ENCODE peak calls at places on chromosomes 11 and 22, in seven cellular contexts. Y is CD8-positive, alpha-beta T cell; U is pancreas; N is right cardiac atrium; I is fibroblast of lung; Q is colonic mucosa; G is spleen. J is an unnamed sample. For H3K9me3, the result is how much of the 10 kb centered on the place peaks cover.

GRCh38 chr11:30258679-30259078 is 27.9 kb downstream of the FSHB start:
- DNase-seq in Y (no peak), U (no peak), N (no peak), I (peak), Q (no peak), G (no peak), J (no peak)

GRCh38 chr11:124518900-124519541 is 24.4 kb downstream of the OR8B12 start:
- DNase-seq in Y (no peak), U (no peak), N (no peak), I (peak), Q (no peak), G (no peak), J (no peak)

GRCh38 chr11:95556342-95557151 is 233.0 kb downstream of the FAM76B start:
- DNase-seq in Y (no peak), U (no peak), N (no peak), I (peak), Q (no peak), G (no peak), J (no peak)

GRCh38 chr11:67276821-67277230 is 10.6 kb downstream of the GRK2 start:
- DNase-seq in Y (peak), U (peak), N (peak), I (no peak), Q (peak), G (peak), J (peak)

GRCh38 chr11:72617080-72617744 is 57.0 kb downstream of the PDE2A start:
- DNase-seq in Y (no peak), U (no peak), N (peak), I (peak), Q (no peak), G (no peak), J (no peak)

GRCh38 chr11:9459573-9460321 is 1.1 kb upstream of the ZNF143 start:
- DNase-seq in Y (peak), U (no peak), N (no peak), I (peak), Q (peak), G (peak), J (no peak)

GRCh38 chr22:50456466-50457234 is 18.2 kb downstream of the SBF1 start:
- DNase-seq in Y (no peak), U (no peak), N (no peak), I (no peak), Q (no peak), G (no peak), J (no peak)

GRCh38 chr11:100593321-100593720 is 93.8 kb upstream of the ARHGAP42 start:
- DNase-seq in Y (no peak), U (no peak), N (no peak), I (peak), Q (no peak), G (no peak), J (no peak)

GRCh38 chr11:78094250-78094649 is 14.6 kb upstream of the NDUFC2 start:
- DNase-seq in Y (no peak), U (no peak), N (no peak), I (no peak), Q (no peak), G (no peak), J (no peak)

GRCh38 chr22:33952776-33953175 is 32.5 kb upstream of the LARGE1 start:
- DNase-seq in Y (no peak), U (no peak), N (no peak), I (no peak), Q (no peak), G (no peak), J (no peak)

GRCh38 chr11:117572671-117573070 is 224.3 kb downstream of the DSCAML1 start:
- DNase-seq in Y (no peak), U (no peak), N (no peak), I (no peak), Q (no peak), G (no peak), J (no peak)

GRCh38 chr22:21865041-21865440 is 2.4 kb downstream of the MAPK1 start:
- DNase-seq in Y (no peak), U (no peak), N (peak), I (peak), Q (peak), G (no peak), J (no peak)

GRCh38 chr22:25153961-25154685 is 45.5 kb upstream of the CRYBB3 start:
- DNase-seq in Y (no peak), U (no peak), N (peak), I (peak), Q (peak), G (no peak), J (no peak)

GRCh38 chr11:16211407-16211806 is 144.9 kb downstream of the SOX6 start:
- DNase-seq in Y (no peak), U (no peak), N (no peak), I (no peak), Q (no peak), G (no peak), J (no peak)

GRCh38 chr11:61277973-61278565 is 17.0 kb downstream of the VWCE start:
- DNase-seq in Y (no peak), U (no peak), N (no peak), I (no peak), Q (no peak), G (no peak), J (no peak)

GRCh38 chr11:38824573-38824972 is 2226.5 kb upstream of the RAG2 start:
- DNase-seq in Y (no peak), U (no peak), N (no peak), I (peak), Q (no peak), G (no peak), J (no peak)

GRCh38 chr11:30172872-30173271 is 57.9 kb upstream of the FSHB start:
- DNase-seq in Y (no peak), U (no peak), N (peak), I (no peak), Q (no peak), G (no peak), J (no peak)

GRCh38 chr22:23899042-23899745 is 5.0 kb downstream of the MIF start:
- DNase-seq in Y (no peak), U (no peak), N (no peak), I (no peak), Q (no peak), G (no peak), J (no peak)

GRCh38 chr11:103805688-103806009 is 230.8 kb upstream of the DDI1 start:
- DNase-seq in Y (no peak), U (no peak), N (no peak), I (no peak), Q (no peak), G (no peak), J (no peak)

GRCh38 chr11:120564573-120565301 is 53.2 kb downstream of the GRIK4 start:
- DNase-seq in Y (no peak), U (no peak), N (peak), I (peak), Q (no peak), G (peak), J (peak)

GRCh38 chr11:93000511-93001476 is 31.3 kb downstream of the MTNR1B start:
- DNase-seq in Y (no peak), U (no peak), N (no peak), I (peak), Q (no peak), G (no peak), J (no peak)

GRCh38 chr11:61153593-61154090 is 7.6 kb downstream of the VPS37C start:
- DNase-seq in Y (no peak), U (no peak), N (no peak), I (peak), Q (no peak), G (no peak), J (no peak)

GRCh38 chr11:77212314-77213007 is 84.4 kb downstream of the MYO7A start:
- DNase-seq in Y (no peak), U (no peak), N (no peak), I (no peak), Q (no peak), G (peak), J (no peak)

GRCh38 chr22:20506543-20507252 is 712 bp upstream of the MED15 start:
- DNase-seq in Y (no peak), U (no peak), N (no peak), I (no peak), Q (no peak), G (no peak), J (no peak)

GRCh38 chr22:44458044-44459020 is 39.7 kb downstream of the RTL6 start:
- DNase-seq in Y (no peak), U (no peak), N (no peak), I (no peak), Q (peak), G (peak), J (no peak)

GRCh38 chr11:69654660-69655478 is 13.9 kb downstream of the CCND1 start:
- DNase-seq in Y (no peak), U (no peak), N (peak), I (no peak), Q (peak), G (no peak), J (peak)

GRCh38 chr11:69837791-69838190 is 18.6 kb upstream of the FGF3 start:
- DNase-seq in Y (no peak), U (no peak), N (no peak), I (no peak), Q (no peak), G (peak), J (no peak)

GRCh38 chr11:45180888-45181594 is 34.6 kb downstream of the PRDM11 start:
- DNase-seq in Y (peak), U (peak), N (peak), I (peak), Q (peak), G (no peak), J (peak)

GRCh38 chr11:8091671-8092070 is 10.7 kb downstream of the TUB start:
- DNase-seq in Y (no peak), U (no peak), N (no peak), I (no peak), Q (no peak), G (peak), J (no peak)

GRCh38 chr22:18091916-18092526 is 14.2 kb downstream of the PEX26 start:
- DNase-seq in Y (peak), U (peak), N (peak), I (peak), Q (peak), G (no peak), J (peak)

DNA sequence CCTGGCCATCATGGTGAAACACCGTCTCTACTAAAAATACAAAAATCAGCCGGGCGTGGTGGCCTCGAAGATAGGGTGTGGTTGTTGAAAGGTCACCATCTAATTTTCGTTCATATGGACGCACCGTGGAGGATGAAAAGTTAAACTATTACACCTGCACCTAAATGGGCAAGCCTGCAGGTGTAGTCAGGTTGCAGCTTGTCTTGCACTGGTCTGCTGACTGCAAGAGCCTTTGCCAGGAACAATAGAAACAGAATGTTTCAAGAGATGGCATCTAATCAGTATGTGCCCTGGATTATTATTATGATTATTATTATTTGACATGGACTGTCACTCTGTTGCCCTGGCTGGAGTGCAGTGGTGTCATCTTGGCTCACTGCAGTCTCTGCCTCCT is 905 bp downstream of the NADSYN1 start:
- DNase-seq in Y (no peak), U (no peak), N (no peak), I (no peak), Q (no peak), G (no peak), J (no peak)
- H3K27ac ChIP-seq in Y (no peak), U (no peak), N (no peak), I (peak), Q (peak), G (peak), J (no peak)

GRCh38 chr11:115425816-115426215 is 78.4 kb downstream of the CADM1 start:
- DNase-seq in Y (no peak), U (no peak), N (no peak), I (no peak), Q (no peak), G (no peak), J (no peak)

GRCh38 chr11:115423728-115424459 is 80.3 kb downstream of the CADM1 start:
- DNase-seq in Y (no peak), U (no peak), N (no peak), I (no peak), Q (no peak), G (no peak), J (no peak)

GRCh38 chr11:115422013-115422697 is 82.1 kb downstream of the CADM1 start:
- DNase-seq in Y (no peak), U (no peak), N (no peak), I (no peak), Q (no peak), G (no peak), J (no peak)

GRCh38 chr11:115421338-115422012 is 82.7 kb downstream of the CADM1 start:
- DNase-seq in Y (no peak), U (no peak), N (no peak), I (no peak), Q (no peak), G (no peak), J (no peak)

DNA sequence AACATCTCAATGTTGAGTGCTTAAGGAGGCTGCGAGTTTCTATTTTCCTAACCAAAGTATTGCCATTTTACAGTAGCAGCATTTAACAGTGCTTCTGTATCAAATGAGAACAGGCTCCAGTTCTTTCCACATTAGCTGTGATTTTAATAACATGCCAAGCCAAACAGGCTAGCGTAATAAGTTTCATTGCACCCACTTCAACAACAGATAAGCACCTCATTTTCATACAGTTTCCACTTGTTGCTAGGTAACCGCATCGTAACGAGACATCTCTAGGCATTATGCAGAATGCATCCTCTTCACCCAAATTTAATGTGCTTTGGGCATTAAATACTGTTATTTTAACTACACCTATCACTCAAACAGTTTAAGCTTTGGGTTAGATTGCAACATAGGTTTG is 79.0 kb downstream of the CADM1 start:
- DNase-seq in Y (no peak), U (no peak), N (no peak), I (no peak), Q (no peak), G (no peak), J (no peak)
- H3K9me3 ChIP-seq in Y (under half), U (under half), N (under half), I (under half), Q (under half), G (under half), J (under half)

DNA sequence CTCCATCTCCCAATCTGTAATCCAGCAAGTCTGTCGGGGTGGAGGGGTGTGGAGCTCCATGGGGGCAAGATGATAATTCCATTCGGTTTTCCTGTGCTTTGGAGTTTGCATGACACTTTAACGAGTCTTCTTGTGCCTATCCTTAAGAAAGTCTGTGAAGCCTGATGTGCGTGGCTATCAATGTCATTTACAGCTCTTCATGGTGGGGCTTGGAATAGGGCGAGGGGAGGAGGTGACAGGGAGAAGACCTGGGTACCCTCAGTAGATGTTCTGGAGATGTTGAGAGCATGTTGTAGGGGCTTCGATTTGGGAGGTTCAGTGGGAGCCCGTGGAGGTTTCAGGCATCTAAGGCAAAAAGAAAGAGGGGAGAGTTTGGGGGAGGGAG is 579 bp upstream of the PHLDB1 start:
- DNase-seq in Y (no peak), U (no peak), N (no peak), I (no peak), Q (no peak), G (peak), J (no peak)
- H3K27ac ChIP-seq in Y (no peak), U (peak), N (peak), I (peak), Q (peak), G (peak), J (peak)

DNA sequence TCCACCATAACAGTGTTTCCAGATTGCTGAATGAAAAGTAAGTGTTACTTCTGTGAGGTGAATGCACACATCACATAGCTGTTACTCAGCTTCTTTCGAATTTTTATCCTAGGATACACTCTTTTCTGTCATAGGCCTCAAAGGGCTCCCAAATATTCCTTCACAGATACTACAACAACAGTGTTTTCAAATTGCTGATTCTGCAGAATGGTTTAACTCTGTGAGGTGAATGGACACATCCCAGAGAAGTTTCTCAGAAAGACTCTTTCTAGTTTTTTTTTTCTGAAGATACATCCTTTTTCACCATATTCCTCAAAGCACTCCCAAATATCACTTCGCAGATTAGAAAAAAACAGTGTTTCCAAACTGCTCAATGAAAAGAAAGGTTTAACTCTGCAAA is 221.1 kb downstream of the OR4A5 start:
- DNase-seq in Y (no peak), U (no peak), N (no peak), I (no peak), Q (no peak), G (no peak), J (no peak)
- H3K9me3 ChIP-seq in Y (under half), U (under half), N (under half), I (under half), Q (under half), G (under half), J (under half)

DNA sequence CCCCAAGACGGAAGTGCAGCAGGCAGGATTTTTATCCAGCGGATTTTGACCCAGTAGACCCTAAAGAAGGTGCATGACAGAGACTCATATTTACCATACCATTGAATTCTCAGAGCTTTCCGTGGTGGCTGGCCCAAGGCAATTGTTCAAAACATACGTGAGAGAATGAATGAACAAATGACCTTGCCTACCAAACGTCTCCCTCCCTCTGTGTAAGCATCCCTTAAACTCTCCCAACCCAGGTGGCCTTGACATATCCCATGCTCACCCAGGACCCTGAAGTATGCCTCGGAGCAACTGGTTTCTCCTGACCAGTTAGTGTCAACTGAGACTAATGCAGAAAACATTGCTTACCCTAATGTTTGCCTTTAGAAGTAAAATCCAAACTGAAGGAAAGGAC is 154.9 kb downstream of the TEAD1 start:
- DNase-seq in Y (no peak), U (no peak), N (no peak), I (no peak), Q (no peak), G (no peak), J (no peak)
- H3K27ac ChIP-seq in Y (no peak), U (peak), N (peak), I (peak), Q (peak), G (peak), J (peak)

GRCh38 chr11:2651054-2651617 is 48.7 kb downstream of the KCNQ1OT1 start:
- DNase-seq in Y (no peak), U (no peak), N (no peak), I (no peak), Q (no peak), G (no peak), J (no peak)
- H3K9me3 ChIP-seq in Y (under half), U (under half), N (under half), I (under half), Q (under half), G (under half), J (half or more)

DNA sequence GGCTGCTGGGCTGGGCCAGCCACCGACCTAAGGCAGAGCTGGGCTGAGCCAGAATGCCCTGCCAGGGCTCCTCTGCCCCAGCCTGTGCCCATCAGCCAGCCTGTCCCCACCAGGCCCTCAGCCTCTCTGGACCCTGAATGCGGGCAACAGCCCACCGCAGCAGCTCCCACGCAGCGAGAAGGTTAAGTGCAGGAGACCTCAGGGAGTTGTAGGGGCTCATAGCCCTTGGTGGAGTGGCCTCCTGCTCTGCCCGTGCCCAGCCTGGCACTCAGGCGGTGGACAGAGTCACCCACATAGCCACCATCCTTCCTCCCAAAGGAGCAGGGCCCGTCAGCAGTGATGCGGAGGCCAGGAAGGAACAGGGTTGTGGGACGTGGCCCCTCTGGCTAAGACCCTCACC is 19.1 kb downstream of the WNT7B start:
- DNase-seq in Y (no peak), U (no peak), N (no peak), I (no peak), Q (no peak), G (no peak), J (no peak)
- H3K27ac ChIP-seq in Y (no peak), U (no peak), N (no peak), I (no peak), Q (no peak), G (no peak), J (no peak)

GRCh38 chr22:47878460-47878859 is 1116.0 kb downstream of the TBC1D22A start:
- DNase-seq in Y (no peak), U (no peak), N (no peak), I (no peak), Q (no peak), G (no peak), J (no peak)

GRCh38 chr22:47872761-47873535 is 1110.5 kb downstream of the TBC1D22A start:
- DNase-seq in Y (no peak), U (no peak), N (no peak), I (no peak), Q (no peak), G (no peak), J (no peak)
- H3K9me3 ChIP-seq in Y (under half), U (under half), N (under half), I (under half), Q (under half), G (under half), J (under half)

DNA sequence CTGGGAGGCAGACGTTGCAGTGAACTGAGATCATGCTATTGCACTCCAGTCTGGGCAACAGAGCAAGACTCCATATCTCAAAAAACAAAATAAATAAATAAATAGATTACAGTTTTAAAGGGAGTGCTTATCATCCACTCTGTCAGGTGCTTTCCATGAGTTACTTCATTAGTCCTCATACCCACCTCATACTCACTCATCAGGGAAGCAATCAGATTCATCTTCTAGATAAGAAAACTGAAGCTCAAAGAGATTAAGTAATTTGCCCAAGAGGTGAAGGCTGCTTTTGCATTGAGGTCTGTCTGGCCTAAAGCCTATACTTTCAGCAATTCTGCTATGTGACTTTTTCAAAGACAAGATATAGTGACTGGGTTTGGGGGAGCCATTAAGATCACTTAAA is 101.0 kb downstream of the RASSF10 start:
- DNase-seq in Y (no peak), U (no peak), N (no peak), I (no peak), Q (no peak), G (no peak), J (no peak)
- H3K27ac ChIP-seq in Y (no peak), U (no peak), N (no peak), I (no peak), Q (no peak), G (no peak), J (no peak)

GRCh38 chr22:48397531-48398180 is 1430.0 kb downstream of the BRD1 start:
- DNase-seq in Y (no peak), U (no peak), N (no peak), I (no peak), Q (no peak), G (no peak), J (no peak)
- H3K9me3 ChIP-seq in Y (under half), U (under half), N (under half), I (under half), Q (under half), G (under half), J (under half)